ENCODE peak calls at places on chromosome 16, in nine cellular contexts. P is stomach, Q is A549, U is ovary, S is HepG2, R is esophagus muscularis mucosa, M is H1, V is tibial nerve, G is upper lobe of left lung. Z is an unnamed sample. For H3K4me1, the result is how much of the 10 kb centered on the place peaks cover.

GRCh38 chr16:55821210-55821609 is 11.7 kb downstream of the CES1 start:
- DNase-seq in P (no peak), Q (no peak), U (no peak), S (no peak), R (no peak), M (no peak), V (no peak), G (peak), Z (no peak)

GRCh38 chr16:75506567-75506966 is 11.3 kb upstream of the CHST6 start:
- DNase-seq in P (no peak), Q (peak), U (no peak), S (peak), R (no peak), M (no peak), V (no peak), G (no peak), Z (peak)

GRCh38 chr16:13680021-13680672 is 239.8 kb upstream of the ERCC4 start:
- DNase-seq in P (no peak), Q (no peak), U (no peak), S (no peak), R (no peak), M (no peak), V (no peak), G (no peak), Z (no peak)

GRCh38 chr16:13923703-13924298 is 3.8 kb downstream of the ERCC4 start:
- DNase-seq in P (no peak), Q (peak), U (no peak), S (peak), R (no peak), M (no peak), V (no peak), G (no peak), Z (no peak)

GRCh38 chr16:55668337-55669281 is 12.8 kb downstream of the SLC6A2 start:
- DNase-seq in P (no peak), Q (no peak), U (no peak), S (peak), R (no peak), M (no peak), V (no peak), G (no peak), Z (no peak)

GRCh38 chr16:83973581-83974385 is 5.7 kb downstream of the NECAB2 start:
- DNase-seq in P (no peak), Q (no peak), U (no peak), S (no peak), R (no peak), M (no peak), V (no peak), G (no peak), Z (no peak)

GRCh38 chr16:56935201-56935600 is 3.3 kb downstream of the HERPUD1 start:
- DNase-seq in P (no peak), Q (no peak), U (no peak), S (no peak), R (no peak), M (no peak), V (no peak), G (no peak), Z (no peak)

GRCh38 chr16:24850289-24850931 is 4.6 kb downstream of the SLC5A11 start:
- DNase-seq in P (no peak), Q (no peak), U (no peak), S (no peak), R (no peak), M (no peak), V (no peak), G (no peak), Z (peak)

GRCh38 chr16:54282202-54282922 is 4.2 kb downstream of the IRX3 start:
- DNase-seq in P (peak), Q (peak), U (no peak), S (no peak), R (no peak), M (peak), V (no peak), G (peak), Z (no peak)

GRCh38 chr16:64983983-64984382 is 137.9 kb downstream of the CDH11 start:
- DNase-seq in P (no peak), Q (no peak), U (peak), S (peak), R (no peak), M (peak), V (no peak), G (no peak), Z (no peak)

GRCh38 chr16:7456221-7456620 is 123.6 kb downstream of the RBFOX1 start:
- DNase-seq in P (no peak), Q (no peak), U (no peak), S (no peak), R (no peak), M (no peak), V (no peak), G (no peak), Z (no peak)

GRCh38 chr16:29662000-29662728 is 883 bp upstream of the SPN start:
- DNase-seq in P (no peak), Q (no peak), U (no peak), S (no peak), R (no peak), M (no peak), V (no peak), G (no peak), Z (no peak)

GRCh38 chr16:75074920-75075687 is 41.5 kb downstream of the LDHD start:
- DNase-seq in P (peak), Q (no peak), U (no peak), S (no peak), R (no peak), M (no peak), V (no peak), G (no peak), Z (no peak)

GRCh38 chr16:4465977-4466779 is 8.2 kb downstream of the NMRAL1 start:
- DNase-seq in P (peak), Q (no peak), U (no peak), S (no peak), R (no peak), M (no peak), V (no peak), G (no peak), Z (no peak)

GRCh38 chr16:68800257-68800875 is 43.0 kb upstream of the TANGO6 start:
- DNase-seq in P (peak), Q (peak), U (peak), S (peak), R (no peak), M (peak), V (peak), G (no peak), Z (peak)

GRCh38 chr16:15573274-15573895 is 69.6 kb downstream of the MARF1 start:
- DNase-seq in P (no peak), Q (no peak), U (no peak), S (no peak), R (no peak), M (no peak), V (no peak), G (no peak), Z (no peak)

GRCh38 chr16:3098459-3099394 is at the start of gene ZSCAN10:
- DNase-seq in P (no peak), Q (no peak), U (no peak), S (no peak), R (no peak), M (peak), V (no peak), G (no peak), Z (no peak)

GRCh38 chr16:85353839-85354622 is 241.8 kb upstream of the CIBAR2 start:
- DNase-seq in P (peak), Q (no peak), U (no peak), S (no peak), R (no peak), M (no peak), V (no peak), G (no peak), Z (no peak)

GRCh38 chr16:65667013-65667578 is 545.2 kb upstream of the CDH11 start:
- DNase-seq in P (no peak), Q (no peak), U (no peak), S (peak), R (no peak), M (no peak), V (no peak), G (no peak), Z (no peak)

GRCh38 chr16:66263168-66263972 is 103.1 kb upstream of the CDH5 start:
- DNase-seq in P (no peak), Q (no peak), U (no peak), S (no peak), R (no peak), M (no peak), V (no peak), G (no peak), Z (no peak)

GRCh38 chr16:66478733-66479511 is 51.8 kb downstream of the BEAN1 start:
- DNase-seq in P (peak), Q (peak), U (peak), S (peak), R (no peak), M (peak), V (peak), G (peak), Z (peak)

GRCh38 chr16:81181013-81181720 is 57.3 kb upstream of the BCO1 start:
- DNase-seq in P (peak), Q (peak), U (peak), S (peak), R (peak), M (peak), V (peak), G (no peak), Z (peak)

GRCh38 chr16:84839956-84840355 is 20.2 kb downstream of the CRISPLD2 start:
- DNase-seq in P (no peak), Q (peak), U (no peak), S (no peak), R (no peak), M (no peak), V (no peak), G (no peak), Z (no peak)

GRCh38 chr16:81221731-81222130 is 16.8 kb upstream of the BCO1 start:
- DNase-seq in P (no peak), Q (no peak), U (no peak), S (no peak), R (no peak), M (no peak), V (no peak), G (no peak), Z (no peak)

GRCh38 chr16:66617728-66618127 is 13.2 kb downstream of the CMTM3 start:
- DNase-seq in P (no peak), Q (no peak), U (no peak), S (no peak), R (no peak), M (no peak), V (no peak), G (no peak), Z (no peak)

GRCh38 chr16:1259760-1260068 is 3.8 kb downstream of the TPSD1 start:
- DNase-seq in P (no peak), Q (no peak), U (no peak), S (no peak), R (no peak), M (no peak), V (no peak), G (peak), Z (no peak)

GRCh38 chr16:626787-627457 is 3.9 kb upstream of the WFIKKN1 start:
- DNase-seq in P (no peak), Q (peak), U (peak), S (no peak), R (no peak), M (no peak), V (no peak), G (peak), Z (peak)

GRCh38 chr16:28326881-28327610 is 34.7 kb downstream of the SBK1 start:
- DNase-seq in P (peak), Q (peak), U (no peak), S (peak), R (no peak), M (peak), V (no peak), G (no peak), Z (peak)

GRCh38 chr16:13146829-13147228 is 245.4 kb downstream of the SHISA9 start:
- DNase-seq in P (no peak), Q (no peak), U (no peak), S (no peak), R (no peak), M (no peak), V (no peak), G (no peak), Z (no peak)

GRCh38 chr16:85557083-85557975 is 55.8 kb upstream of the GSE1 start:
- DNase-seq in P (no peak), Q (peak), U (no peak), S (peak), R (no peak), M (peak), V (no peak), G (peak), Z (no peak)

GRCh38 chr16:89733322-89733721 is 12.0 kb downstream of the ZNF276 start:
- DNase-seq in P (no peak), Q (no peak), U (no peak), S (no peak), R (no peak), M (no peak), V (no peak), G (no peak), Z (no peak)

GRCh38 chr16:21197115-21197514 is 14.3 kb downstream of the ZP2 start:
- DNase-seq in P (no peak), Q (no peak), U (no peak), S (no peak), R (no peak), M (no peak), V (no peak), G (no peak), Z (no peak)

GRCh38 chr16:89089142-89089541 is 4.5 kb upstream of the ACSF3 start:
- DNase-seq in P (no peak), Q (no peak), U (no peak), S (no peak), R (no peak), M (peak), V (no peak), G (peak), Z (no peak)

GRCh38 chr16:56869513-56870270 is 4.7 kb downstream of the SLC12A3 start:
- DNase-seq in P (no peak), Q (peak), U (no peak), S (peak), R (no peak), M (peak), V (no peak), G (peak), Z (no peak)

GRCh38 chr16:68091604-68092261 is 6.6 kb downstream of the NFATC3 start:
- DNase-seq in P (no peak), Q (no peak), U (no peak), S (peak), R (no peak), M (no peak), V (no peak), G (no peak), Z (no peak)

GRCh38 chr16:27927266-27927901 is 136.1 kb downstream of the GSG1L start:
- DNase-seq in P (no peak), Q (no peak), U (no peak), S (no peak), R (no peak), M (no peak), V (no peak), G (no peak), Z (no peak)

GRCh38 chr16:73212431-73212830 is 164.5 kb upstream of the ZFHX3 start:
- DNase-seq in P (no peak), Q (no peak), U (no peak), S (no peak), R (no peak), M (no peak), V (no peak), G (no peak), Z (no peak)

GRCh38 chr16:11740567-11740966 is 2.1 kb downstream of the TXNDC11 start:
- DNase-seq in P (no peak), Q (no peak), U (no peak), S (no peak), R (no peak), M (no peak), V (no peak), G (no peak), Z (no peak)
- H3K4me3 ChIP-seq in P (peak), Q (peak), U (peak), S (peak), R (peak), M (no peak), V (no peak), G (peak), Z (no peak)

DNA sequence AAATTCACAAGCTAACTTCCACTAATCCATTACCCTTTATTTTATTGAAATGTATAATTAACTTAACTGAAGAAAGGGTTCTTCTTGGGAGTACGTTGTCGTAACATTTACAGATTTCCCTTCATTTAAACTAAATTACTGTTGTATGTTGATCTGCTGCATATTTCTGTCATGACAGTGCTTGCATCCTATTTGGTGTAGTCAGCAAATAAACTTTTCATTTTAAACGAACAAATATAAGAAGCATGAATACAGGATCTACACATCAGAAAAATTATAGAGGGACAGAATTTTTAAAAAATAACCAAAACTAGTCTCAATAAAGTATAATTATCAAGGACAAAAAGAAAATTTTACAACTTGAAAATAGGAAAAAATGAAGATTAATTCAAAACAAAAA is 66.5 kb upstream of the ZNF267 start:
- DNase-seq in P (no peak), Q (no peak), U (no peak), S (no peak), R (no peak), M (no peak), V (no peak), G (no peak), Z (no peak)
- H3K4me1 ChIP-seq in P (under half), Q (under half), U (under half), S (under half), R (under half), M (under half), V (under half), G (under half), Z (under half)

DNA sequence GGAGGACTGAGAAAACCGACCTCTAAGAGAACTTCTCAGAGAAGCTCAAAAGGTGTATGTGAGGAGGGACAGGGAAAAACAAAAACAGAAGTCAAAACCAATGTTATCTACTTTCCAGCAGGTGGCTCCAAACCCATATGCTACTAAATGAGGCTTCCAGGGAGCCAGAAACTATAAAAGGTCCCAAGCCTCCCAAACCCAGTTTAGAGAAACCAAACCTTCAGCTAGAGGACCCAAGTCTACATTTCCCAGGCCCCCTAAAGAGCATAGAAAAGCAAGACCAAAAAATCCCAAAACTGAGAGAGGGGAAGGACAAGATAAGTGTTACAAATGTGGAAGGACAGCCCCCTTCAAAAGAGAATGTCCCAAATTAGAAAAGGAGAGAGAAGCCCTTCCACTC is 3.7 kb downstream of the HPR start:
- DNase-seq in P (no peak), Q (peak), U (no peak), S (peak), R (no peak), M (no peak), V (no peak), G (no peak), Z (no peak)
- TF ChIP-seq EP300 in P (no peak), Q (no peak), U (no peak), S (no peak), R (no peak), M (no peak), V (no peak), G (no peak), Z (no peak)

DNA sequence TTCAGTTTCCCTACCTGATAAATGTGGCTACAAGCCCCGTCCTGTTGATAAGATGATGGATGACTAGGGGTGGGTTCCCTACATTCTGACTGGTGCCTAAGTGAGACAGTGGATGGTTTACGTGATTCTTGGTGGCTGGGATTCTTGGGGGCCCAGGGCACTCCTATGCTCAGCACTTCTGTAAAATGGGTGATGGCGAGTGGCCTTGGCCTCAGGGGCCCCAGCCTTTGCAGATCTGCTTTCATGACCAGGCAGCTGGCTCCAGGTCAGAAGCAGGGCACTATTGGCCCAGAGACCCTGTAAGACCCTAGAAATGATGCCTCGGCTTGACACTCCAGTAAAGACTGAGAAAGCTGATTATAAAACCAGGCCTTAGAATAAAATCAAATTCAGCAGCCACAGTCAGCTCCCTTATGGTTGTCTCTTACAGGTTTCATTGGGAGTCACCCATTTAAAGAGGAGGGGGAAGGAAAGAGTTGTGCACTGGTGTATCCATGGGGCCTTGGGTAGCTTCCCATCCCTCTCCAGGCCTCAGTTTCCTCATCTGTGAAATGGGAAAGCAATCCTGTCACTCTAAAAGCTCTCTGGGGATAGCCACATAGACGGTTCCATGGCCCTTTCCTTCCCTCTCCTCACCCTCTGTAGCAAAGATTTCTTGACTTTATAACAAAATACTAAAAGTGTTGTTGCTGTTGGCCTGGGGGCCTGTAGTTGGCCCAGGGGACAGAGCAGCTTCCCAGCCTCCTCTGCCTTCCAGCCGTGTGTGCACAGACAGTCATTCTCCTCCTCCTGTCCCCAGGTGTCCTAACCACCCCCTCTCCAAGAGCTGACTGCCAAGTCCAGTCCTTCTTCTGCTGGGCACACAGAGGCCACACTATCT is 1.2 kb downstream of the SNX20 start:
- DNase-seq in P (no peak), Q (no peak), U (no peak), S (no peak), R (no peak), M (no peak), V (no peak), G (no peak), Z (no peak)
- H3K4me3 ChIP-seq in P (peak), Q (no peak), U (no peak), S (no peak), R (no peak), M (no peak), V (peak), G (peak), Z (peak)

DNA sequence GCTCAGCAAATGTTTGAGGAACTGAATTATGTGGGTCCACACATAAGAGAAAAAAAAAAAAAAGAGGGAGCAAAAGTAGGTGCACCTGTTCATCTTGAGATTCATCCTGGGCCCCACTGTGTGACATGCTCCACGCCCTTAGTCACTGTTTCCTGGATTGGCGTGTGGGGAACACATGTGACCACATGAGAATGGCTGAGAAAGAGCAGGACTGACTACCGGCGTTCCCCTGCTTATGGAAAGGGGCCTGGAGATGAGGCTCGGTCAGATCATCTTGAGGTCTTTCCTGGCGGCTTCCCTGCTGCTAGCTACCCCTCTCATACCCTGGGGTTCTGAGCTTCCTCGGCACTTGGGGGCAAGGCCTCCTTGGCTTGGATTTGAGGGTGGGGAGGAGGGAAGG is 3.9 kb downstream of the DEXI start:
- DNase-seq in P (no peak), Q (no peak), U (no peak), S (no peak), R (no peak), M (no peak), V (no peak), G (no peak), Z (no peak)
- H3K4me1 ChIP-seq in P (half or more), Q (under half), U (under half), S (half or more), R (half or more), M (under half), V (half or more), G (half or more), Z (half or more)